ENCODE peak calls at places on chromosomes 7 and 10, in eight cellular contexts. E is lower lobe of right lung, D is ovary, Y is sigmoid colon, L is hepatocyte, I is Panc1, P is GM23248, U is brain microvascular endothelial cell. S is an unnamed sample.

GRCh38 chr7:97845622-97846203 is 26.5 kb downstream of the ASNS start:
- DNase-seq in E (no peak), D (no peak), Y (no peak), L (peak), I (peak), P (peak), U (peak), S (no peak)

GRCh38 chr10:18473424-18474110 is 177.8 kb downstream of the NSUN6 start:
- DNase-seq in E (no peak), D (no peak), Y (no peak), L (peak), I (no peak), P (no peak), U (peak), S (no peak)

GRCh38 chr10:116699049-116699782 is 43.1 kb downstream of the HSPA12A start:
- DNase-seq in E (no peak), D (no peak), Y (peak), L (no peak), I (no peak), P (no peak), U (no peak), S (no peak)

GRCh38 chr7:66921396-66921917 is 432 bp downstream of the TMEM248 start:
- DNase-seq in E (no peak), D (peak), Y (peak), L (peak), I (no peak), P (peak), U (peak), S (no peak)

GRCh38 chr10:69262249-69262864 is 15.9 kb upstream of the HK1 start:
- DNase-seq in E (no peak), D (no peak), Y (no peak), L (no peak), I (no peak), P (no peak), U (no peak), S (no peak)

GRCh38 chr7:51224811-51225581 is 91.6 kb downstream of the COBL start:
- DNase-seq in E (peak), D (no peak), Y (peak), L (peak), I (no peak), P (peak), U (no peak), S (no peak)

GRCh38 chr10:110821508-110821907 is 50.2 kb upstream of the PDCD4 start:
- DNase-seq in E (no peak), D (no peak), Y (peak), L (no peak), I (no peak), P (no peak), U (no peak), S (no peak)

GRCh38 chr7:73647725-73648592 is 19.7 kb upstream of the VPS37D start:
- DNase-seq in E (no peak), D (no peak), Y (no peak), L (peak), I (no peak), P (peak), U (no peak), S (peak)

GRCh38 chr7:64887756-64888508 is 15.1 kb upstream of the ZNF273 start:
- DNase-seq in E (peak), D (peak), Y (peak), L (no peak), I (no peak), P (no peak), U (no peak), S (peak)

GRCh38 chr10:6920072-6921019 is 340.3 kb upstream of the PRKCQ start:
- DNase-seq in E (peak), D (peak), Y (peak), L (peak), I (peak), P (peak), U (peak), S (peak)

GRCh38 chr10:29554660-29555059 is 80.1 kb downstream of the SVIL start:
- DNase-seq in E (no peak), D (no peak), Y (no peak), L (no peak), I (no peak), P (peak), U (peak), S (no peak)

GRCh38 chr10:86960003-86960862 is 1.8 kb downstream of the SNCG start:
- DNase-seq in E (peak), D (peak), Y (no peak), L (peak), I (no peak), P (peak), U (peak), S (peak)

GRCh38 chr10:5942471-5942870 is 34.9 kb downstream of the IL15RA start:
- DNase-seq in E (peak), D (no peak), Y (peak), L (no peak), I (no peak), P (no peak), U (no peak), S (no peak)

GRCh38 chr7:157158400-157158799 is 19.7 kb downstream of the UBE3C start:
- DNase-seq in E (no peak), D (no peak), Y (no peak), L (no peak), I (no peak), P (peak), U (no peak), S (no peak)

GRCh38 chr10:17713133-17713532 is 38.9 kb upstream of the TMEM236 start:
- DNase-seq in E (no peak), D (no peak), Y (no peak), L (no peak), I (no peak), P (no peak), U (no peak), S (no peak)

GRCh38 chr10:103828587-103829186 is 26.7 kb downstream of the SH3PXD2A start:
- DNase-seq in E (no peak), D (no peak), Y (no peak), L (no peak), I (no peak), P (no peak), U (no peak), S (no peak)

GRCh38 chr10:100826983-100827818 is 81.8 kb downstream of the PAX2 start:
- DNase-seq in E (no peak), D (no peak), Y (peak), L (peak), I (no peak), P (peak), U (no peak), S (peak)

GRCh38 chr10:48800283-48800675 is 115.6 kb downstream of the WDFY4 start:
- DNase-seq in E (no peak), D (no peak), Y (no peak), L (no peak), I (no peak), P (no peak), U (no peak), S (no peak)

GRCh38 chr10:110505130-110505815 is 7.6 kb downstream of the DUSP5 start:
- DNase-seq in E (no peak), D (no peak), Y (no peak), L (no peak), I (no peak), P (no peak), U (no peak), S (no peak)

GRCh38 chr10:71999360-72000072 is 35.3 kb downstream of the CHST3 start:
- DNase-seq in E (no peak), D (peak), Y (peak), L (peak), I (no peak), P (peak), U (peak), S (no peak)

GRCh38 chr7:44972562-44972961 is 6.3 kb downstream of the MYO1G start:
- DNase-seq in E (no peak), D (no peak), Y (no peak), L (no peak), I (no peak), P (no peak), U (no peak), S (no peak)

GRCh38 chr10:34811126-34811967 is 3.7 kb downstream of the PARD3 start:
- DNase-seq in E (no peak), D (no peak), Y (no peak), L (no peak), I (no peak), P (no peak), U (no peak), S (no peak)

GRCh38 chr7:26580666-26581065 is 283.7 kb downstream of the SKAP2 start:
- DNase-seq in E (no peak), D (no peak), Y (no peak), L (no peak), I (no peak), P (no peak), U (no peak), S (no peak)

GRCh38 chr7:150390206-150390605 is 11.1 kb downstream of the ZNF775 start:
- DNase-seq in E (no peak), D (no peak), Y (no peak), L (no peak), I (no peak), P (peak), U (no peak), S (no peak)

GRCh38 chr10:114511875-114512274 is 107.6 kb upstream of the AFAP1L2 start:
- DNase-seq in E (no peak), D (no peak), Y (no peak), L (no peak), I (no peak), P (no peak), U (no peak), S (no peak)

GRCh38 chr7:94643771-94644545 is 12.0 kb downstream of the SGCE start:
- DNase-seq in E (no peak), D (no peak), Y (no peak), L (no peak), I (no peak), P (no peak), U (no peak), S (no peak)

GRCh38 chr7:101814996-101815825 is 2.2 kb upstream of the CUX1 start:
- DNase-seq in E (peak), D (peak), Y (peak), L (peak), I (no peak), P (peak), U (no peak), S (peak)

GRCh38 chr7:96314402-96315108 is 7.3 kb downstream of the SLC25A13 start:
- DNase-seq in E (no peak), D (no peak), Y (no peak), L (no peak), I (no peak), P (peak), U (no peak), S (no peak)

GRCh38 chr10:127612-128432 is 7.4 kb upstream of the ZMYND11 start:
- DNase-seq in E (no peak), D (no peak), Y (no peak), L (no peak), I (no peak), P (no peak), U (no peak), S (no peak)

GRCh38 chr10:59362184-59362966 is at the start of gene FAM13C:
- DNase-seq in E (peak), D (peak), Y (peak), L (peak), I (no peak), P (peak), U (peak), S (peak)

GRCh38 chr7:51315393-51316261 is 982 bp downstream of the COBL start:
- DNase-seq in E (peak), D (peak), Y (peak), L (peak), I (no peak), P (peak), U (no peak), S (peak)

GRCh38 chr7:67618569-67619543 is 622.2 kb downstream of the TYW1 start:
- DNase-seq in E (no peak), D (peak), Y (no peak), L (peak), I (no peak), P (no peak), U (no peak), S (peak)

GRCh38 chr7:36348256-36348655 is 41.4 kb upstream of the ANLN start:
- DNase-seq in E (no peak), D (no peak), Y (no peak), L (no peak), I (no peak), P (peak), U (peak), S (no peak)

GRCh38 chr7:148501707-148502139 is 88.8 kb upstream of the C7orf33 start:
- DNase-seq in E (no peak), D (no peak), Y (no peak), L (peak), I (no peak), P (peak), U (no peak), S (no peak)

DNA sequence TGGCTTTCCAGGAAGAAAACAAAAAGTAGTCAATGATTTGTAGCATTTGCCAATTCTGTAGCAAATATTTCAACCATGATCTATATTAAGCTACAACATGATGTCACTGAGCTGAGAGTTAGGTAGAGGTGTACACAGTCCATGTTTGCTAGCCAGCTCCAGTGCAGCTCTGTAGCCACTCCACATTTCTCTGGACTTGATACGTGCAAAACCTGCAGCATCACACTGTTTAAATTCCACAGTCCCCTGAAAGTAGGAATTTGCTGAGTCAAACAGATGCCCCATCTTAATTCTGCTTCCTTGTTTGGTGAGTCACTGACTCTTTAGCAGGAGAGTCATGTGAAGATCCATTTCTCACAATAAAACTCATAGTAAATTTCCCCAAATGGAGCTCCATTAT is 89.8 kb upstream of the LRRTM3 start:
- DNase-seq in E (no peak), D (no peak), Y (no peak), L (peak), I (no peak), P (peak), U (peak), S (no peak)
- H3K27ac ChIP-seq in E (no peak), D (no peak), Y (no peak), L (peak), I (no peak), P (no peak), U (peak), S (no peak)

DNA sequence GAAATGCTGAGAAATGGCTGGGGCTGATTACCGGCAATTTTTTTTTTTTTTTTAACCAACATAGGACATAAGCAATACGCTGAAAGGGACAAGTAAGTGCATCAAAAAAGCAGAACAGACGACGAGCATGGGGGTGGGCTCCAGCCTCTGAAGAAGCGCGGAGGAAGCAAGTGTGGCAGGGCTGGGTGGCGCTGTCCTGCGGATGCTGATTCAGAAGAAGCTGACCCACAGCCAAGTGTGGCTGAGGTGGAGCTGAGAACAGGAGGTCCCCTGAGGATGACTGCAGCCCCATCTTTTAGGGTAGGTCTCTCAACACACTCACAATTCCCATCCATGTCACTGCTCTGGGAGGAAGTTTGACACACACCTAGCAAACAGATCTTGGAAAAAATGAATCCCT is 65.5 kb downstream of the CTBP2 start:
- DNase-seq in E (peak), D (peak), Y (peak), L (no peak), I (no peak), P (peak), U (no peak), S (no peak)
- H3K27ac ChIP-seq in E (no peak), D (peak), Y (peak), L (no peak), I (no peak), P (no peak), U (no peak), S (no peak)

GRCh38 chr7:114084381-114085312 is 165.8 kb upstream of the PPP1R3A start:
- DNase-seq in E (peak), D (peak), Y (peak), L (peak), I (no peak), P (peak), U (no peak), S (peak)

GRCh38 chr7:114085313-114085591 is 166.4 kb upstream of the PPP1R3A start:
- DNase-seq in E (no peak), D (no peak), Y (no peak), L (no peak), I (no peak), P (no peak), U (no peak), S (no peak)

GRCh38 chr7:114086491-114086905 is 167.7 kb upstream of the PPP1R3A start:
- DNase-seq in E (peak), D (no peak), Y (peak), L (peak), I (no peak), P (peak), U (no peak), S (peak)

GRCh38 chr7:114086906-114087651 is 168.3 kb upstream of the PPP1R3A start:
- DNase-seq in E (peak), D (peak), Y (peak), L (peak), I (no peak), P (peak), U (peak), S (peak)

DNA sequence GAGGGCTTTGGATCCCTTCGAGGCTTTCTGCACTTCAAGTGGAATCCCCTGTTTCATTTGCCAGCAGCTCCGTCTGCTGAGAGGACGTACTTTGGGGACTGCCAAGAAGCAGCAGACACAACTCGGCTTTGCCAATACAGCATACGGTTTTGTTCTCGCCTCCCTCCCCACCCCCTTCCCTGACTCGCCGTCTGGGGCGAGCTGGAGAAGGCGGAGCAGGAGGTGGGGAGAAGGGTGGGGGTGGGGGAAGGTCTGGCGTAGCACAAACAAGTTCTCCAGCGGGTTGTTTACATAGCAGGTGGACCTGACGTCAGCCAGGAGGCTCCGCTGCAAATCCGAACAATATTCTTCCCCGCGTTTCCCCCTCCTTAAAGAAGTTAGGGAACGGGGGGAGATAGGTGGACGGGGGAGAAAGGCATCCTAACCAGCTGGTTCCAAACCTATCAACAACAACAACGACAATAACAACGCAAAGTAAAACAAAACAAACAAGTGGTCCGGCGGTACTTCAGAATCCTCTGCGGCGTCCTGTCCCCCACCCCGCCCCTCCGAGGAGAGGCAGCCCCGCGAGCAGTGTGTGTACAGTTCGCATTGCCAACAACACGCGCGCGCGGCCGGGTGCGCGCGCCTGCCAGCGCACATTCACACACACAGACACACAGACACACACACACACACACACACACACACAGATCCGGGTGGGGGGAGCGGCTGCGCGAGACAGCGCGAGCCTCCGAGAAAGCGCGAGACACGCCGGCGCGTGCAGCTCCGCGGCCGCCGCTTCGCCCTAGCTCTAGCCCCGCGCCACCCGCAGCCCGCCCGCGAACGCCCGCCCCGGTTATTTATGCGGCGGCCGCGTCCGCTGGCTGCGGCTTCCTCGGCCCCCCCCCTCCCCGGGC is 167.0 kb upstream of the PPP1R3A start:
- DNase-seq in E (peak), D (peak), Y (peak), L (peak), I (no peak), P (peak), U (peak), S (peak)
- H3K27ac ChIP-seq in E (peak), D (peak), Y (peak), L (peak), I (no peak), P (no peak), U (peak), S (peak)

DNA sequence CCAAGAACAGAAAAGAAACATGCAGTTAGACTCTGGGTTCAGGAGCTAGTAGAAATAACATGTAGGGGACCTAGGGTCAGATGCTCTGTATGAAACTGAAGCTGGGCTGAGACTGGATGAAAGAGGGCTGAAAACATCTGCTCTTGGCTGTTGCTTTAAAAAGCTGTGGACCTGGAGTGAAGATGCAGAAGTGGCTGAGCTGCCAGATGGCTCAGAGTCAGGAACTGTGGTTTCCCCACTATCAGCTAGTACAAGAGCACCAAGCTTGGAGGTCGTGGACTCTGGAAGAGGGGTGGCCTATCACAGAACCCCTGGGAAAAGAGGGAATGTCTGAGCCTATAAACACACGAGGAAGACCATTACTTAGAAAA is 5.9 kb downstream of the ADK start:
- DNase-seq in E (no peak), D (peak), Y (no peak), L (no peak), I (no peak), P (no peak), U (peak), S (no peak)
- H3K27ac ChIP-seq in E (no peak), D (no peak), Y (peak), L (no peak), I (no peak), P (no peak), U (no peak), S (no peak)

GRCh38 chr7:23272275-23272674 is 25.7 kb downstream of the GPNMB start:
- DNase-seq in E (no peak), D (no peak), Y (no peak), L (no peak), I (no peak), P (no peak), U (no peak), S (no peak)
- H3K27ac ChIP-seq in E (no peak), D (no peak), Y (no peak), L (no peak), I (no peak), P (no peak), U (no peak), S (no peak)

GRCh38 chr10:132520147-132520811 is 17.3 kb upstream of the INPP5A start:
- DNase-seq in E (peak), D (peak), Y (peak), L (peak), I (no peak), P (peak), U (peak), S (no peak)
- H3K27ac ChIP-seq in E (peak), D (peak), Y (peak), L (peak), I (peak), P (peak), U (no peak), S (no peak)

DNA sequence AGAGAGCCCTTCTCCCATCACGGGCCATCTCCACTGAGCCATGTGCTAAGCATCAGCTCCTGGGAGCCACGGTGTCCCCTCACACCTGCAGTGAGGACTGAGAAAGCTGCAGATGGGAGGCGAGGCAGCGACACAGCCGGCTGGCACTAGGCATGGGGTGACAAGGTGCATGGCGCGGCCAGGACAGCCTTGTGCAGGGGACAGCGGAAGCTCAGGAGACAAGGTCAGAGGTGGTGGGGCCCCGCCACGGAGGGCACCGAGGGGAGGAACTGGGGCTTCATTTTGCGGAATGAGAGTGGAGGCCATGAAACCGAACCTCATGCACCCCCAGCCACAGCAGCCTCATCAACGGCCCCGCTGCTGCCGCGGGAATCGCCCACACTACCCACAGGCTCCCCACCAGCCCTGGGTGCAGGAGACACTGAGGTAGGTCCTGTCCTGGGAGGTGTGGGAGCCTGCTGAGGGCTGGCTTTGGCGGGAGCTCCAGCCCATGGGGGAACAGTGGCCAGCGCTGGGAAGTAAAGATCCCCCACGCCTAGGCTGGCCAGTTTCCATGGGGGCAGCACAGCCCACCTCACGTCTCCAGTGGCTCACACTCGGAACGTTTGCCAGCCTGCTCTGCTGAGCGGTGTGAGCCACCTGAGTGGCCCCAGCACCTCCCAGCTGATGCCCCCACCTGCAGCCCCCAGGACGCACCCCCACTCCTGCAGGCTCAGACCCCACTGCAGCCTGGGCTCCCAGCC is 71.2 kb upstream of the INSIG1 start:
- DNase-seq in E (no peak), D (no peak), Y (peak), L (no peak), I (no peak), P (no peak), U (no peak), S (no peak)
- H3K27ac ChIP-seq in E (no peak), D (no peak), Y (no peak), L (no peak), I (no peak), P (no peak), U (no peak), S (peak)

S was measured in WERI-Rb-1.